ENCODE peak calls at places on chromosomes 12 and 14, in seven cellular contexts. I is CD8-positive, alpha-beta memory T cell; U is ecto neural progenitor cell; A is cerebellum; V is glomerular endothelial cell; B is H4; W is uterus. P is an unnamed sample.

GRCh38 chr12:5088586-5089264 is 45.0 kb downstream of the KCNA5 start:
- DNase-seq in I (no peak), U (peak), A (no peak), V (no peak), B (peak), W (peak), P (no peak)

GRCh38 chr14:60242420-60242819 is 6.6 kb upstream of the PPM1A start:
- DNase-seq in I (no peak), U (no peak), A (no peak), V (no peak), B (no peak), W (no peak), P (no peak)

GRCh38 chr12:47433876-47434275 is 272.0 kb downstream of the RPAP3 start:
- DNase-seq in I (no peak), U (no peak), A (no peak), V (no peak), B (no peak), W (no peak), P (no peak)

GRCh38 chr14:60656755-60657608 is 7.7 kb upstream of the SIX1 start:
- DNase-seq in I (no peak), U (peak), A (no peak), V (no peak), B (peak), W (no peak), P (no peak)

GRCh38 chr12:90896164-90896563 is 58.8 kb downstream of the CCER1 start:
- DNase-seq in I (no peak), U (no peak), A (no peak), V (no peak), B (no peak), W (no peak), P (no peak)

GRCh38 chr12:57046947-57047890 is 2.7 kb downstream of the MYO1A start:
- DNase-seq in I (no peak), U (no peak), A (no peak), V (no peak), B (no peak), W (no peak), P (peak)

GRCh38 chr12:106179086-106179485 is 40.3 kb upstream of the NUAK1 start:
- DNase-seq in I (no peak), U (peak), A (no peak), V (no peak), B (no peak), W (peak), P (no peak)

GRCh38 chr14:75315143-75315542 is 36.5 kb downstream of the FOS start:
- DNase-seq in I (no peak), U (no peak), A (peak), V (no peak), B (peak), W (no peak), P (no peak)

GRCh38 chr12:131349397-131350127 is 361.3 kb upstream of the SFSWAP start:
- DNase-seq in I (no peak), U (peak), A (no peak), V (no peak), B (no peak), W (no peak), P (no peak)

GRCh38 chr12:132218915-132219314 is 74.7 kb downstream of the NOC4L start:
- DNase-seq in I (no peak), U (peak), A (no peak), V (no peak), B (peak), W (no peak), P (peak)

GRCh38 chr12:948238-948637 is 1.3 kb downstream of the RAD52 start:
- DNase-seq in I (no peak), U (no peak), A (no peak), V (no peak), B (no peak), W (no peak), P (no peak)

GRCh38 chr12:122646568-122647220 is 56.5 kb downstream of the HCAR2 start:
- DNase-seq in I (no peak), U (no peak), A (no peak), V (no peak), B (peak), W (no peak), P (peak)

GRCh38 chr12:72540811-72541210 is 268.6 kb downstream of the TRHDE start:
- DNase-seq in I (no peak), U (no peak), A (no peak), V (no peak), B (no peak), W (no peak), P (no peak)

GRCh38 chr14:75803768-75804167 is 142.7 kb downstream of the TTLL5 start:
- DNase-seq in I (no peak), U (peak), A (no peak), V (no peak), B (no peak), W (no peak), P (no peak)

GRCh38 chr14:98959958-98960616 is 311.9 kb downstream of the BCL11B start:
- DNase-seq in I (no peak), U (peak), A (no peak), V (no peak), B (no peak), W (no peak), P (no peak)

GRCh38 chr12:51954465-51955361 is 3.2 kb downstream of the ACVR1B start:
- DNase-seq in I (no peak), U (no peak), A (no peak), V (no peak), B (peak), W (no peak), P (no peak)

GRCh38 chr14:75281691-75282000 is 3.0 kb downstream of the FOS start:
- DNase-seq in I (no peak), U (no peak), A (no peak), V (no peak), B (no peak), W (no peak), P (no peak)

GRCh38 chr12:11823043-11823442 is 173.6 kb downstream of the ETV6 start:
- DNase-seq in I (no peak), U (no peak), A (no peak), V (no peak), B (no peak), W (no peak), P (no peak)

GRCh38 chr14:56331815-56332214 is 213.6 kb downstream of the PELI2 start:
- DNase-seq in I (no peak), U (no peak), A (no peak), V (no peak), B (no peak), W (no peak), P (no peak)

GRCh38 chr12:8572507-8572906 is 31.8 kb upstream of the CLEC4E start:
- DNase-seq in I (no peak), U (no peak), A (no peak), V (no peak), B (no peak), W (no peak), P (no peak)

GRCh38 chr14:89032086-89032649 is 207.7 kb downstream of the TTC8 start:
- DNase-seq in I (no peak), U (no peak), A (no peak), V (no peak), B (no peak), W (no peak), P (no peak)

GRCh38 chr14:51073751-51074150 is 21.2 kb downstream of the TRIM9 start:
- DNase-seq in I (no peak), U (no peak), A (no peak), V (no peak), B (no peak), W (peak), P (no peak)

GRCh38 chr14:23865502-23865901 is 88.1 kb upstream of the DHRS4 start:
- DNase-seq in I (no peak), U (no peak), A (no peak), V (no peak), B (no peak), W (no peak), P (no peak)

GRCh38 chr12:53657041-53657440 is 18.8 kb downstream of the ATP5MC2 start:
- DNase-seq in I (no peak), U (no peak), A (no peak), V (no peak), B (no peak), W (no peak), P (no peak)

GRCh38 chr12:1277905-1278304 is 286.9 kb downstream of the ERC1 start:
- DNase-seq in I (peak), U (no peak), A (no peak), V (no peak), B (no peak), W (no peak), P (no peak)

GRCh38 chr12:111686574-111687105 is 787 bp downstream of the ACAD10 start:
- DNase-seq in I (no peak), U (no peak), A (no peak), V (no peak), B (no peak), W (no peak), P (no peak)

GRCh38 chr14:101473045-101473729 is 88.1 kb upstream of the DIO3 start:
- DNase-seq in I (no peak), U (peak), A (no peak), V (no peak), B (no peak), W (peak), P (no peak)

GRCh38 chr14:34874386-34875030 is 652 bp downstream of the BAZ1A start:
- DNase-seq in I (peak), U (peak), A (peak), V (no peak), B (peak), W (peak), P (no peak)

GRCh38 chr12:121453629-121454028 is 53.7 kb downstream of the RNF34 start:
- DNase-seq in I (no peak), U (no peak), A (no peak), V (no peak), B (no peak), W (no peak), P (no peak)

GRCh38 chr12:51751657-51752056 is 96.9 kb downstream of the FIGNL2 start:
- DNase-seq in I (no peak), U (no peak), A (peak), V (no peak), B (no peak), W (no peak), P (no peak)

GRCh38 chr14:92645841-92646478 is 102.5 kb downstream of the LGMN start:
- DNase-seq in I (no peak), U (no peak), A (no peak), V (no peak), B (no peak), W (no peak), P (no peak)

GRCh38 chr12:93154753-93155475 is 222.8 kb upstream of the NUDT4 start:
- DNase-seq in I (no peak), U (no peak), A (no peak), V (no peak), B (no peak), W (no peak), P (no peak)

GRCh38 chr14:31118892-31119291 is 88.7 kb downstream of the HECTD1 start:
- DNase-seq in I (no peak), U (no peak), A (no peak), V (no peak), B (no peak), W (no peak), P (no peak)

GRCh38 chr12:3055712-3056467 is 21.3 kb upstream of the TSPAN9 start:
- DNase-seq in I (no peak), U (no peak), A (no peak), V (no peak), B (no peak), W (peak), P (no peak)

GRCh38 chr14:61321385-61322010 is at the start of gene PRKCH:
- DNase-seq in I (peak), U (peak), A (no peak), V (no peak), B (peak), W (peak), P (peak)

P was measured in activated T-helper 2 cell treated with anti-CD3 and anti-CD28 coated beads, Interferon-gamma antibody, Interleukin-2, Interleukin-4, amounts not matched to agents 10 μg/mL and 5 μg/mL and 100 μg/mL, durations not matched to agents 14 hours and 24 hours and 36 hours.